ENCODE peak calls at places on chromosomes 2 and 18, in ten cellular contexts. H is NCI-H2029; J is EL; G is activated CD8-positive, alpha-beta memory T cell treated with anti-CD3 and anti-CD28 coated beads for 24 hours; U is AML-193; S is HTR-8/SVneo; Y is glomerular endothelial cell; E is sciatic nerve; L is T-helper 2 cell; O is PC-3. I is an unnamed sample.

GRCh38 chr18:48600746-48601090 is 61.9 kb downstream of the CTIF start:
- DNase-seq in H (no peak), J (no peak), G (no peak), U (no peak), S (no peak), Y (no peak), E (no peak), L (no peak), O (no peak), I (no peak)

GRCh38 chr2:38181802-38182517 is 106.0 kb upstream of the CYP1B1 start:
- DNase-seq in H (no peak), J (no peak), G (no peak), U (no peak), S (no peak), Y (no peak), E (no peak), L (no peak), O (no peak), I (no peak)

GRCh38 chr18:79420033-79420745 is 24.5 kb downstream of the NFATC1 start:
- DNase-seq in H (no peak), J (no peak), G (no peak), U (no peak), S (no peak), Y (no peak), E (no peak), L (no peak), O (no peak), I (no peak)

GRCh38 chr2:43269706-43270105 is 43.3 kb upstream of the ZFP36L2 start:
- DNase-seq in H (no peak), J (peak), G (no peak), U (no peak), S (no peak), Y (no peak), E (peak), L (no peak), O (no peak), I (no peak)

GRCh38 chr2:199315299-199316179 is 142.2 kb downstream of the SATB2 start:
- DNase-seq in H (no peak), J (peak), G (no peak), U (no peak), S (no peak), Y (no peak), E (no peak), L (no peak), O (peak), I (no peak)

GRCh38 chr2:173216055-173216454 is 138.6 kb upstream of the CDCA7 start:
- DNase-seq in H (no peak), J (no peak), G (no peak), U (no peak), S (no peak), Y (no peak), E (no peak), L (no peak), O (no peak), I (no peak)

GRCh38 chr18:54888933-54889332 is 60.7 kb downstream of the RAB27B start:
- DNase-seq in H (no peak), J (peak), G (no peak), U (no peak), S (no peak), Y (no peak), E (no peak), L (no peak), O (no peak), I (no peak)

GRCh38 chr2:26449278-26450030 is 28.5 kb downstream of the OTOF start:
- DNase-seq in H (no peak), J (no peak), G (peak), U (no peak), S (no peak), Y (no peak), E (no peak), L (no peak), O (no peak), I (no peak)

GRCh38 chr2:232229296-232229916 is 149.1 kb upstream of the ALPP start:
- DNase-seq in H (no peak), J (peak), G (peak), U (no peak), S (no peak), Y (no peak), E (no peak), L (no peak), O (no peak), I (no peak)

GRCh38 chr2:84686783-84687442 is 170.6 kb downstream of the DNAH6 start:
- DNase-seq in H (no peak), J (peak), G (no peak), U (no peak), S (no peak), Y (no peak), E (no peak), L (no peak), O (no peak), I (no peak)

GRCh38 chr2:219352448-219353023 is 20.0 kb upstream of the RESP18 start:
- DNase-seq in H (peak), J (peak), G (peak), U (peak), S (peak), Y (no peak), E (peak), L (peak), O (peak), I (peak)

GRCh38 chr2:150107816-150108215 is 379.7 kb downstream of the RND3 start:
- DNase-seq in H (no peak), J (no peak), G (no peak), U (no peak), S (no peak), Y (no peak), E (no peak), L (no peak), O (peak), I (no peak)

GRCh38 chr2:39603436-39603835 is 62.3 kb upstream of the TMEM178A start:
- DNase-seq in H (no peak), J (peak), G (no peak), U (peak), S (no peak), Y (no peak), E (no peak), L (no peak), O (no peak), I (no peak)

GRCh38 chr2:8203354-8203753 is 478.5 kb upstream of the ID2 start:
- DNase-seq in H (no peak), J (no peak), G (no peak), U (no peak), S (no peak), Y (no peak), E (no peak), L (no peak), O (no peak), I (peak)

GRCh38 chr2:240469239-240469636 is 33.8 kb downstream of the GPC1 start:
- DNase-seq in H (no peak), J (no peak), G (no peak), U (no peak), S (no peak), Y (no peak), E (no peak), L (no peak), O (no peak), I (peak)

GRCh38 chr2:147792966-147793617 is 51.7 kb upstream of the ACVR2A start:
- DNase-seq in H (no peak), J (peak), G (no peak), U (no peak), S (peak), Y (no peak), E (no peak), L (no peak), O (no peak), I (no peak)

GRCh38 chr2:127701651-127702394 is 526 bp downstream of the SFT2D3 start:
- DNase-seq in H (peak), J (peak), G (peak), U (peak), S (peak), Y (no peak), E (peak), L (peak), O (peak), I (peak)

GRCh38 chr2:64487256-64488049 is 33.5 kb downstream of the LGALSL start:
- DNase-seq in H (no peak), J (no peak), G (no peak), U (no peak), S (no peak), Y (no peak), E (no peak), L (no peak), O (no peak), I (no peak)

GRCh38 chr2:46385786-46386577 is 88.8 kb downstream of the EPAS1 start:
- DNase-seq in H (no peak), J (peak), G (peak), U (peak), S (no peak), Y (no peak), E (no peak), L (no peak), O (peak), I (no peak)

GRCh38 chr2:56202722-56203121 is 18.9 kb downstream of the CCDC85A start:
- DNase-seq in H (no peak), J (no peak), G (no peak), U (no peak), S (no peak), Y (no peak), E (no peak), L (no peak), O (no peak), I (no peak)

GRCh38 chr2:101958071-101958470 is 33.7 kb upstream of the IL1R2 start:
- DNase-seq in H (no peak), J (peak), G (no peak), U (no peak), S (no peak), Y (no peak), E (no peak), L (no peak), O (peak), I (no peak)

GRCh38 chr2:60554649-60555065 is 1.2 kb upstream of the BCL11A start:
- DNase-seq in H (no peak), J (no peak), G (no peak), U (no peak), S (no peak), Y (no peak), E (no peak), L (no peak), O (no peak), I (peak)

GRCh38 chr18:11497585-11497984 is 111.8 kb upstream of the SLC35G4 start:
- DNase-seq in H (no peak), J (peak), G (no peak), U (no peak), S (no peak), Y (no peak), E (no peak), L (no peak), O (no peak), I (no peak)